ENCODE peak calls at places on chromosomes 6 and 20, in eight cellular contexts. M is GM23248; Y is foreskin fibroblast; C is stimulated activated CD8-positive, alpha-beta memory T cell treated with anti-CD3 and anti-CD28 coated beads, Interleukin-2, amount 100 ng/mL, for 48 hours; K is SK-N-DZ; I is HEK293T; W is tibial artery; A is stimulated activated CD4-positive, alpha-beta T cell treated with anti-CD3 and anti-CD28 coated beads, Interleukin-4, amount 100 ng/mL, for 24 hours. F is an unnamed sample.

GRCh38 chr6:36947570-36948351 is 6.8 kb upstream of the PI16 start:
- DNase-seq in A (no peak), Y (no peak), I (no peak), W (no peak), K (no peak), M (no peak), C (no peak), F (no peak)

GRCh38 chr6:14630136-14630535 is 512.6 kb downstream of the CD83 start:
- DNase-seq in M (no peak), W (no peak), I (no peak), K (no peak), Y (no peak), C (no peak), A (no peak), F (no peak)

GRCh38 chr20:40686893-40687292 is 2.1 kb downstream of the MAFB start:
- DNase-seq in I (no peak), C (no peak), K (no peak), W (peak), A (no peak), Y (no peak), M (peak), F (no peak)

GRCh38 chr6:6678185-6678671 is 89.7 kb downstream of the LY86 start:
- DNase-seq in Y (peak), W (no peak), A (no peak), M (peak), C (no peak), K (no peak), I (no peak), F (no peak)

GRCh38 chr6:108800510-108800909 is 47.7 kb upstream of the ARMC2 start:
- DNase-seq in W (no peak), M (peak), C (no peak), A (no peak), Y (peak), K (no peak), I (no peak), F (no peak)

GRCh38 chr6:38722037-38722436 is 6.9 kb downstream of the DNAH8 start:
- DNase-seq in Y (peak), A (no peak), C (no peak), I (no peak), M (no peak), K (no peak), W (no peak), F (no peak)

GRCh38 chr20:32368930-32369329 is 10.8 kb downstream of the ASXL1 start:
- DNase-seq in K (no peak), Y (no peak), I (no peak), W (no peak), C (no peak), A (no peak), M (peak), F (no peak)

GRCh38 chr20:51532577-51533191 is 9.8 kb downstream of the NFATC2 start:
- DNase-seq in Y (peak), M (peak), C (no peak), W (peak), I (no peak), K (no peak), A (no peak), F (no peak)

GRCh38 chr6:85404497-85405174 is 45.2 kb upstream of the NT5E start:
- DNase-seq in I (no peak), Y (peak), W (no peak), C (no peak), A (no peak), M (peak), K (no peak), F (no peak)

GRCh38 chr6:136959471-136959891 is 37.4 kb downstream of the SLC35D3 start:
- DNase-seq in M (no peak), C (no peak), A (no peak), I (no peak), Y (no peak), W (no peak), K (no peak), F (no peak)

GRCh38 chr6:46175446-46175845 is 4.7 kb upstream of the ENPP5 start:
- DNase-seq in I (no peak), C (no peak), Y (no peak), M (no peak), W (no peak), K (no peak), A (no peak), F (no peak)